ENCODE peak calls at places on chromosomes 6 and 20, in eight cellular contexts. Q is left ventricle myocardium inferior; N is adrenal gland; M is aorta; B is PC-9; J is CD4-positive, CD25-positive, alpha-beta regulatory T cell; D is PC-3; G is IMR-90. Z is an unnamed sample. For H3K36me3, the result is how much of the 10 kb centered on the place peaks cover.

GRCh38 chr6:146892613-146893401 is 294.0 kb downstream of the ADGB start:
- DNase-seq in J (no peak), N (no peak), D (peak), M (no peak), G (peak), Q (no peak), B (peak), Z (no peak)

GRCh38 chr20:10922941-10923340 is 249.1 kb upstream of the JAG1 start:
- DNase-seq in B (peak), D (peak), Q (no peak), G (peak), J (no peak), M (no peak), N (no peak), Z (no peak)

GRCh38 chr6:161215193-161215592 is 58.7 kb downstream of the AGPAT4 start:
- DNase-seq in J (no peak), G (peak), D (peak), M (no peak), B (no peak), N (no peak), Q (no peak), Z (no peak)

GRCh38 chr6:100475554-100476325 is 11.0 kb upstream of the SIM1 start:
- DNase-seq in N (no peak), Q (no peak), J (no peak), B (no peak), G (peak), M (no peak), D (peak), Z (no peak)

GRCh38 chr20:9200620-9201019 is 131.7 kb downstream of the PLCB4 start:
- DNase-seq in G (peak), J (no peak), D (peak), N (no peak), B (peak), M (no peak), Q (no peak), Z (no peak)

GRCh38 chr6:46014054-46014453 is 1.6 kb downstream of the CLIC5 start:
- DNase-seq in B (no peak), J (no peak), G (no peak), D (no peak), Q (no peak), N (no peak), M (no peak), Z (no peak)

GRCh38 chr6:56787209-56787608 is 144.5 kb upstream of the DST start:
- DNase-seq in M (no peak), B (no peak), Q (no peak), J (no peak), G (peak), D (no peak), N (no peak), Z (no peak)

GRCh38 chr6:160337301-160337700 is 10.9 kb upstream of the SLC22A3 start:
- DNase-seq in D (peak), M (no peak), Q (no peak), B (peak), N (no peak), J (no peak), G (no peak), Z (no peak)

GRCh38 chr6:12909828-12910227 is 193.3 kb downstream of the PHACTR1 start:
- DNase-seq in J (no peak), Q (no peak), D (no peak), B (no peak), G (no peak), M (no peak), N (no peak), Z (no peak)

GRCh38 chr6:127212376-127212775 is 54.3 kb upstream of the RNF146 start:
- DNase-seq in G (no peak), B (no peak), D (no peak), J (no peak), M (no peak), Q (no peak), N (no peak), Z (no peak)

GRCh38 chr20:39939241-39939865 is 749.7 kb downstream of the MAFB start:
- DNase-seq in D (no peak), J (no peak), N (no peak), M (no peak), G (no peak), B (no peak), Q (no peak), Z (no peak)

GRCh38 chr6:2877057-2877882 is 25.8 kb downstream of the SERPINB9 start:
- DNase-seq in D (peak), M (no peak), B (peak), J (no peak), N (no peak), G (peak), Q (no peak), Z (no peak)

GRCh38 chr20:49225896-49226295 is 6.7 kb downstream of the DDX27 start:
- DNase-seq in B (no peak), M (no peak), D (no peak), N (no peak), G (no peak), Q (no peak), J (no peak), Z (no peak)

GRCh38 chr6:169376458-169376857 is 122.8 kb upstream of the THBS2 start:
- DNase-seq in Q (no peak), D (no peak), M (no peak), J (no peak), G (no peak), B (no peak), N (no peak), Z (no peak)

GRCh38 chr6:44257753-44258324 is 511 bp upstream of the SLC35B2 start:
- DNase-seq in N (no peak), J (no peak), G (no peak), Q (no peak), B (no peak), D (no peak), M (no peak), Z (no peak)

GRCh38 chr20:32458837-32459220 is 100.7 kb downstream of the ASXL1 start:
- DNase-seq in M (no peak), Q (no peak), N (no peak), B (no peak), D (no peak), J (no peak), G (no peak), Z (no peak)

GRCh38 chr20:2156224-2156623 is 54.6 kb downstream of the STK35 start:
- DNase-seq in J (no peak), Q (no peak), N (no peak), M (no peak), D (no peak), B (no peak), G (no peak), Z (no peak)

GRCh38 chr20:45355209-45355608 is 7.0 kb upstream of the SDC4 start:
- DNase-seq in D (peak), M (no peak), G (peak), Q (no peak), N (no peak), B (peak), J (no peak), Z (no peak)

GRCh38 chr6:87661016-87661415 is 41.0 kb downstream of the AKIRIN2 start:
- DNase-seq in D (no peak), N (no peak), B (no peak), J (no peak), M (no peak), Q (no peak), G (peak), Z (no peak)

GRCh38 chr6:127999032-127999431 is 98.2 kb upstream of the THEMIS start:
- DNase-seq in J (no peak), D (no peak), Q (no peak), N (no peak), M (no peak), B (no peak), G (no peak), Z (no peak)

DNA sequence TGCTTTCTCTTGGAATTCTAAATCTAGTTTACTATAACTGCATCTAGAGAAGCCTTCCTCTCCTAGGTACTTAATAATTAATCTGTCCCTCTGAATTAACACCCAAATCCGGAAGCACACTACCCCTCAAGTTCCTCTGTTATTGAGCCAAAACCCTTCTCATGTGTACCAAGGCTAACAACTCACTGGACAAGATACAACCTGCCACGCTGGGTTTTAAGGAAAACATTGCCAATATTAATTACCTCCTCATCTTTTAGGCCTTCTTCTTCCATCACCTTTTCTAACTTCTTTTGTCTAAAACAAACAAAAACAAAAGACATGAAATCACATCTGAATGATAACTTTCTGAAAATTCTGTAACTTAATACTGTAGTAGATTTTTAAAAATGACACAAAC is 21.9 kb downstream of the STK38 start:
- DNase-seq in G (no peak), N (no peak), Q (no peak), B (no peak), M (no peak), D (no peak), J (no peak), Z (no peak)
- H3K36me3 ChIP-seq in G (under half), N (under half), Q (half or more), B (under half), M (under half), D (under half), J (half or more), Z (half or more)

DNA sequence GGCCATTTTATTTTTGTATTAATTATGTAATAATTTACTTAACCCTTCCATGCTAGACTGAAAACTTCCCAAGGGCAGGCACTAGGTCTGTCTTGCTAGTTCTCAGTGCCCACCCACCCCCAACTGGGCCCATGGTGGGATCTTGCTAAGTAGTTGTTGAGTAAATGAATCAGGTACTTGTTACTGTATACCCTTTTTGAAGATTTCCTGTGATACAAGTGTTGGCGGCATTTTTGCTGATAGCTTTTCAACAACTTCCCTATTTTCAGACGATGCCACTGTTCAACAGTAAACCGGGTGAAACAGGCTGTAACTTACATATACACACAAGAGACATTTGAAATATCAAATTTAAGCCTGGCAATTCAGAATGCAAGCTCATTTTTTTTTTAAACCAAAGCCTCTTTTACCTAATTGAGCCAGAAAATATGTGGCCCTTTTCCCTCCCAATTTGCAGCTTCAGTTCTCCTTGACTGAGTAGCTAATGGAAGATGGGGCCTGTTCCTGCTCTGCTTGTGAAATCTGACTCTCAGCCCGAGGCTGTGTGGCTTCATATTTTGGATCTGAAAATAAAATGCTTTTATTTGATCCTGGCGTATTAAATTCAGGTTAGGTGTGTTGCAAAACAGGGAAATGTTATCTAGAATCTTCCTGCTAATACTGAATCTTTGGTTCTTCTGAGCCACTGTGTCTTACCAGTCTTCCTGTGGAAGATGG is 288.3 kb downstream of the NRN1 start:
- DNase-seq in B (no peak), Q (no peak), J (no peak), N (no peak), D (no peak), G (no peak), M (no peak), Z (no peak)
- H3K4me3 ChIP-seq in B (no peak), Q (no peak), J (no peak), N (no peak), D (no peak), G (no peak), M (no peak), Z (no peak)

GRCh38 chr6:168226095-168226781 is 93.3 kb downstream of the DACT2 start:
- DNase-seq in D (no peak), M (no peak), N (no peak), B (no peak), G (no peak), J (no peak), Q (no peak), Z (no peak)
- H3K27ac ChIP-seq in D (no peak), M (no peak), N (no peak), B (no peak), G (no peak), J (no peak), Q (peak), Z (no peak)

GRCh38 chr6:32621372-32621771 is 15.8 kb upstream of the HLA-DQA1 start:
- DNase-seq in J (no peak), Q (no peak), M (no peak), N (no peak), B (no peak), D (no peak), G (no peak), Z (no peak)

GRCh38 chr6:32613475-32613874 is 23.7 kb upstream of the HLA-DQA1 start:
- DNase-seq in M (no peak), N (no peak), G (no peak), Q (no peak), B (no peak), J (no peak), D (no peak), Z (no peak)

GRCh38 chr6:32615885-32616532 is 21.2 kb upstream of the HLA-DQA1 start:
- DNase-seq in B (no peak), N (no peak), D (no peak), G (no peak), J (no peak), Q (no peak), M (no peak), Z (no peak)

GRCh38 chr6:32614366-32615081 is 22.7 kb upstream of the HLA-DQA1 start:
- DNase-seq in D (no peak), J (no peak), N (no peak), B (no peak), Q (no peak), M (no peak), G (no peak), Z (peak)

DNA sequence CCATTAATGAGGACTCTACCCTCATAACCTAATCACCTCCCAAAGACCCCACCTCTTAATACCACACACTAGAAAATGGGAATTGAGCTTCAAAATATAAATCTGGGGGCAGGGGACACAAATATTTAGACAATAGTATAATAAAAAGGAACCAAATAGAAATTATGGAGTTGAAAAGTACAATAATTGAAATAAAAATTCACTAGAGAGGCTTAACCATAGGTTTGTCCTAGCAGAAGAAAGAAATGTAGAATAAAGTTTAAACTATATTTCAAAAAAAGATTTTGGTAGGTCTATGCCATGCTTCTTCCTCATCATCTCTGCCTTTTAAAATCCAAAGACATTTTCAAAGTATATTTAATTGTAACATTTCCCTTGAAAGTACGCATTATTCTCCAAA is 19.5 kb upstream of the HLA-DQA1 start:
- DNase-seq in G (no peak), Q (no peak), J (no peak), D (no peak), B (no peak), M (no peak), N (no peak), Z (no peak)
- H3K36me3 ChIP-seq in G (under half), Q (under half), J (under half), D (under half), B (under half), M (under half), N (under half), Z (under half)